ENCODE peak calls at places on chromosomes 13 and 19, in four cellular contexts. J is uterus; H is suprapubic skin; T is CD8-positive, alpha-beta T cell. G is an unnamed sample.

GRCh38 chr13:99178636-99179035 is 22.0 kb upstream of the UBAC2 start:
- DNase-seq in J (no peak), H (no peak), T (peak; percentile 22), G (no peak)

GRCh38 chr19:50728084-50728737 is 5.0 kb downstream of the CLEC11A start:
- DNase-seq in J (peak; percentile 82), T (peak; percentile 83), H (peak; percentile 81), G (peak; percentile 51)

GRCh38 chr19:44847144-44848035 is 1.3 kb downstream of the NECTIN2 start:
- DNase-seq in H (peak; percentile 87), J (peak; percentile 73), T (peak; percentile 12), G (peak; percentile 81)

GRCh38 chr19:10625003-10625761 is at the start of gene SLC44A2:
- DNase-seq in H (peak; percentile 81), T (no peak), J (peak; percentile 81), G (peak; percentile 96)

GRCh38 chr13:75151081-75151643 is 330.8 kb downstream of the TBC1D4 start:
- DNase-seq in H (no peak), J (no peak), T (no peak), G (no peak)

GRCh38 chr19:19418548-19419260 is 13.2 kb downstream of the GATAD2A start:
- DNase-seq in T (no peak), H (no peak), J (no peak), G (no peak)

GRCh38 chr19:14517840-14518505 is at the start of gene DNAJB1:
- DNase-seq in T (peak; percentile 55), H (peak; percentile 85), J (peak; percentile 87), G (peak; percentile 76)

GRCh38 chr19:55452381-55453325 is 8.8 kb downstream of the ISOC2 start:
- DNase-seq in H (no peak), J (peak; percentile 81), T (peak; percentile 54), G (peak; percentile 56)

GRCh38 chr19:29812080-29812880 is 489 bp downstream of the CCNE1 start:
- DNase-seq in H (peak; percentile 70), J (no peak), T (no peak), G (peak; percentile 21)

GRCh38 chr13:59801107-59801880 is 362.4 kb downstream of the DIAPH3 start:
- DNase-seq in T (no peak), H (no peak), J (no peak), G (no peak)

GRCh38 chr19:42114412-42114811 is 17.8 kb downstream of the POU2F2 start:
- DNase-seq in T (no peak), J (no peak), H (no peak), G (peak; percentile 80)

GRCh38 chr19:41785653-41786052 is 10.7 kb upstream of the CEACAM3 start:
- DNase-seq in J (peak; percentile 22), H (no peak), T (peak; percentile 70), G (peak; percentile 76)

GRCh38 chr19:2500861-2501260 is 24.9 kb downstream of the GADD45B start:
- DNase-seq in H (no peak), T (no peak), J (peak; percentile 52), G (no peak)

GRCh38 chr13:103097366-103097928 is 31.2 kb upstream of the SLC10A2 start:
- DNase-seq in J (no peak), H (no peak), T (no peak), G (no peak)

GRCh38 chr19:405138-405965 is 3.6 kb downstream of the C2CD4C start:
- DNase-seq in T (no peak), J (no peak), H (peak; percentile 48), G (no peak)

GRCh38 chr13:73958657-73959397 is 175.4 kb downstream of the KLF12 start:
- DNase-seq in H (no peak), T (no peak), J (no peak), G (no peak)

GRCh38 chr13:65154661-65155447 is 2075.3 kb downstream of the PCDH9 start:
- DNase-seq in J (no peak), H (no peak), T (no peak), G (no peak)

GRCh38 chr13:105920375-105920774 is 615.1 kb downstream of the EFNB2 start:
- DNase-seq in J (no peak), T (no peak), H (no peak), G (no peak)

GRCh38 chr13:110266431-110266809 is 40.5 kb downstream of the COL4A1 start:
- DNase-seq in T (no peak), H (no peak), J (no peak), G (no peak)

GRCh38 chr13:76009491-76009890 is 373.4 kb downstream of the LMO7 start:
- DNase-seq in T (no peak), J (no peak), H (no peak), G (no peak)

GRCh38 chr19:44813331-44814131 is 4.6 kb downstream of the BCAM start:
- DNase-seq in T (no peak), J (no peak), H (peak; percentile 61), G (no peak)

GRCh38 chr19:19227217-19227616 is 15.5 kb downstream of the NCAN start:
- DNase-seq in J (no peak), H (no peak), T (no peak), G (no peak)

GRCh38 chr13:52454825-52455676 is at the start of gene CKAP2:
- DNase-seq in T (peak; percentile 91), J (peak; percentile 90), H (peak; percentile 95), G (peak; percentile 96)

GRCh38 chr13:65613004-65613403 is 1617.1 kb downstream of the PCDH9 start:
- DNase-seq in T (no peak), J (no peak), H (no peak), G (no peak)

GRCh38 chr19:46574533-46574932 is 26.6 kb upstream of the CALM3 start:
- DNase-seq in H (no peak), J (no peak), T (peak; percentile 12), G (no peak)

GRCh38 chr13:48311223-48311622 is 7.7 kb downstream of the RB1 start:
- DNase-seq in J (no peak), T (no peak), H (no peak), G (no peak)

GRCh38 chr13:46341112-46341711 is 45.8 kb downstream of the RUBCNL start:
- DNase-seq in T (no peak), H (no peak), J (no peak), G (no peak)

GRCh38 chr19:39963860-39964259 is 7.1 kb upstream of the PSMC4 start:
- DNase-seq in H (no peak), T (no peak), J (no peak), G (no peak)

GRCh38 chr13:110193491-110193890 is 113.5 kb downstream of the COL4A1 start:
- DNase-seq in H (no peak), J (no peak), T (no peak), G (no peak)

GRCh38 chr19:32651729-32652140 is 23.2 kb downstream of the ANKRD27 start:
- DNase-seq in J (no peak), T (no peak), H (no peak), G (no peak)

GRCh38 chr13:23847545-23847944 is 41.7 kb downstream of the MIPEP start:
- DNase-seq in J (no peak), T (no peak), H (no peak), G (no peak)

GRCh38 chr13:67408823-67409222 is 178.7 kb upstream of the PCDH9 start:
- DNase-seq in J (no peak), T (no peak), H (no peak), G (no peak)

GRCh38 chr19:49196527-49197240 is 39.1 kb downstream of the TRPM4 start:
- DNase-seq in J (peak; percentile 53), T (no peak), H (no peak), G (no peak)
- TF ChIP-seq CTCF in J (no peak), T (no peak), H (no peak), G (no peak)

DNA sequence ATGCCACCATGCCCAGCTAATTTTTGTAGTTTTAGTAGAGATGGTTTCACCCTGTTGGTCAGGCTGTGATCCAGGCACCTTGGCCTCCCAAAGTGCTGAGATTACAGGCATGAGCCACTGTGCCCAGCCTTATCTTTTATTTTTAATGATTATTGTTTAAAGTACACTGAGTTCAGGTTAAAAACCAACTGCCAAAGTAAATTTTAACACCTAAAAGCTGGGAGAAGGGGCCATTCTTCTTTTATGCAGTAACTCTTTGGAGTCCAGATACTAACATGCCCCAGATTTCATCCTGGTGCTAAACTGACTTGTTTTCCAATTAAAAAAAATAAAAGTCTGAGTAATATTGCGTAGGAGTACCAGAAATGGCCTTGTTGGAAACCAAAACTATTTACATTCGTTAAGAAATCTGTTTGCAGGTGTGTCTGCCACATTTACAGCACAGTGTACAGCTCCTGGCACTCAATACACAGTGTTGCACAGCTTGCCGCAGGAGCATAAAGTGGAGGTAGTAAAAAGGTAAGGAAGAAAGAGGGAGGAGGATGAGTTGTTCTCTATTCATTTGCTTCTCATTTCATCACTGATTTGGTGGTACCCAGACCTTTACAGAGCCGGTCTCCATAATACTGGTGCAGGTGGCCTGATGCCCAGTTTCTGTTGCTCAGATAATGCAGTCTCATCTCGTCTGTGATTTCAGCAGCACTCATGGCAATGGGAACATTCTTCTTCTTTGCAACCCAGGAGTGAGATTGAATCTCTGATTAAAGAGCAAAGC is 108.9 kb downstream of the PCCA start:
- DNase-seq in T (no peak), J (no peak), H (no peak), G (peak; percentile 64)
- TF ChIP-seq CTCF in T (no peak), J (no peak), H (no peak), G (no peak)

GRCh38 chr13:78325585-78325984 is 277.8 kb downstream of the POU4F1 start:
- DNase-seq in T (no peak), H (no peak), J (no peak), G (no peak)

GRCh38 chr13:78323040-78323439 is 280.3 kb downstream of the POU4F1 start:
- DNase-seq in T (no peak), H (no peak), J (no peak), G (no peak)

GRCh38 chr13:78323848-78324247 is 279.5 kb downstream of the POU4F1 start:
- DNase-seq in H (no peak), T (no peak), J (no peak), G (no peak)

GRCh38 chr13:78326608-78327007 is 276.7 kb downstream of the POU4F1 start:
- DNase-seq in H (no peak), T (no peak), J (no peak), G (no peak)
- TF ChIP-seq CTCF in H (no peak), T (no peak), J (no peak), G (no peak)

GRCh38 chr13:98094678-98095266 is 48.1 kb upstream of the FARP1 start:
- DNase-seq in H (no peak), J (no peak), T (no peak), G (no peak)
- TF ChIP-seq CTCF in H (no peak), J (no peak), T (no peak), G (no peak)

DNA sequence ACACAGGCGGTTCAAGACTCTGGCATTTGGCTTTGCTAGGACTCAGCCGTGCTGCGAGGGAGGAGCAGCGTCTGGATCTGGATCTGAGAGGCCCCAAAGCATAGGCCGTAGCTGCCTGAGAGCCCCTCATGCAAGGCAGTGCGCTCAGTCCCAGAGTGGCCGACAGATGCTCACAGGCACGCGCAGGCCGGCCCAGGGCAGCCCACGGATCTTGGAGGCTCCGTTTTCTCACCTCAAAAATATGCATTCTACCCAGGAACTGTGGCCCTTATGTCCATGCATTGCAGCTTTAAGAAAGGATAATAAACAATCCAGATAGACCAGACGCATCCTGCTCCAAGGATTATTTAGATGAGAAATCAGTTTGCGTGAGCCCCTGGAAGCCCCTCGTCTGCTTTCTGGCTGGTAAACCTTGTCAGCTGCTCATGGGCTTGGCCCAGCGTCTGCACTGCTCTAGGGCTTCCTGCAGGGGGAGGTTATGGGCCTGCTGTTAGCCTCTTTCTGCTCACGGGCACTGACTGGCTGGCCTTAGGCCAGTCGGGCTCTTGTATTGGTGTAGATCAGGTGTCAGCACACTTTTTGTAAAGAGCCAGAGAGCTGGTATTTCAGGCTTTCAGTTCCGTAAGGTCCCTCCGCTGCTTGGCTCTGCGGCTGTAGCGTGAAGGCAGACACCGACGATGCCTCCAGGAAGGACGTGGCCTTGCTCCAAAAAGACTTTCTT is 24.2 kb downstream of the TEX29 start:
- DNase-seq in J (no peak), H (no peak), T (no peak), G (peak; percentile 91)
- TF ChIP-seq CTCF in J (no peak), H (no peak), T (no peak), G (peak; percentile 22)